ENCODE peak calls at places on chromosomes 11 and 22, in four cellular contexts. One of them, this sample, is unnamed.
A peak's percentile ranks its signal among the peaks of the same experiment; 100 is the strongest.

GRCh38 chr11:103733889-103734288 is 302.6 kb upstream of the DDI1 start:
- DNase-seq in kidney: no peak
- DNase-seq in HCT116: no peak
- DNase-seq in CD8-positive, alpha-beta memory T cell: no peak
- DNase-seq in this sample: no peak

GRCh38 chr22:29348956-29349355 is 33.5 kb upstream of the RASL10A start:
- DNase-seq in kidney: no peak
- DNase-seq in CD8-positive, alpha-beta memory T cell: no peak
- DNase-seq in HCT116: no peak
- DNase-seq in this sample: no peak

GRCh38 chr11:102168483-102168882 is 58.2 kb downstream of the YAP1 start:
- DNase-seq in CD8-positive, alpha-beta memory T cell: no peak
- DNase-seq in kidney: no peak
- DNase-seq in HCT116: no peak
- DNase-seq in this sample: no peak

GRCh38 chr11:13140028-13140870 is 131.1 kb downstream of the RASSF10 start:
- DNase-seq in HCT116: no peak
- DNase-seq in CD8-positive, alpha-beta memory T cell: no peak
- DNase-seq in kidney: peak; percentile 75
- DNase-seq in this sample: no peak

GRCh38 chr11:112555491-112556364 is 295.1 kb upstream of the PLET1 start:
- DNase-seq in HCT116: peak; percentile 8
- DNase-seq in CD8-positive, alpha-beta memory T cell: peak; percentile 52
- DNase-seq in kidney: no peak
- DNase-seq in this sample: peak; percentile 73

GRCh38 chr22:37842015-37842793 is 1.9 kb downstream of the ANKRD54 start:
- DNase-seq in kidney: peak; percentile 20
- DNase-seq in HCT116: no peak
- DNase-seq in CD8-positive, alpha-beta memory T cell: no peak
- DNase-seq in this sample: peak; percentile 19

GRCh38 chr22:22745225-22746060 is 101.0 kb downstream of the GGTLC2 start:
- DNase-seq in HCT116: no peak
- DNase-seq in CD8-positive, alpha-beta memory T cell: no peak
- DNase-seq in kidney: no peak
- DNase-seq in this sample: peak; percentile 52

GRCh38 chr22:38442967-38443674 is 11.9 kb downstream of the KCNJ4 start:
- DNase-seq in kidney: peak; percentile 54
- DNase-seq in HCT116: no peak
- DNase-seq in CD8-positive, alpha-beta memory T cell: no peak
- DNase-seq in this sample: no peak

GRCh38 chr11:110337570-110338193 is 41.3 kb upstream of the RDX start:
- DNase-seq in kidney: no peak
- DNase-seq in CD8-positive, alpha-beta memory T cell: no peak
- DNase-seq in HCT116: peak; percentile 76
- DNase-seq in this sample: no peak

GRCh38 chr22:24053481-24054226 is 42.5 kb downstream of the CABIN1 start:
- DNase-seq in HCT116: no peak
- DNase-seq in CD8-positive, alpha-beta memory T cell: no peak
- DNase-seq in kidney: no peak
- DNase-seq in this sample: no peak

GRCh38 chr11:27440090-27440489 is 32.5 kb downstream of the LGR4 start:
- DNase-seq in kidney: no peak
- DNase-seq in CD8-positive, alpha-beta memory T cell: no peak
- DNase-seq in HCT116: no peak
- DNase-seq in this sample: no peak
- H3K4me1 ChIP-seq in kidney: peaks cover 31% of the 10 kb centered on the region
- H3K4me1 ChIP-seq in CD8-positive, alpha-beta memory T cell: no peaks in the 10 kb centered on the region
- H3K4me1 ChIP-seq in HCT116: no peaks in the 10 kb centered on the region
- H3K4me1 ChIP-seq in this sample: peaks cover 43% of the 10 kb centered on the region

DNA sequence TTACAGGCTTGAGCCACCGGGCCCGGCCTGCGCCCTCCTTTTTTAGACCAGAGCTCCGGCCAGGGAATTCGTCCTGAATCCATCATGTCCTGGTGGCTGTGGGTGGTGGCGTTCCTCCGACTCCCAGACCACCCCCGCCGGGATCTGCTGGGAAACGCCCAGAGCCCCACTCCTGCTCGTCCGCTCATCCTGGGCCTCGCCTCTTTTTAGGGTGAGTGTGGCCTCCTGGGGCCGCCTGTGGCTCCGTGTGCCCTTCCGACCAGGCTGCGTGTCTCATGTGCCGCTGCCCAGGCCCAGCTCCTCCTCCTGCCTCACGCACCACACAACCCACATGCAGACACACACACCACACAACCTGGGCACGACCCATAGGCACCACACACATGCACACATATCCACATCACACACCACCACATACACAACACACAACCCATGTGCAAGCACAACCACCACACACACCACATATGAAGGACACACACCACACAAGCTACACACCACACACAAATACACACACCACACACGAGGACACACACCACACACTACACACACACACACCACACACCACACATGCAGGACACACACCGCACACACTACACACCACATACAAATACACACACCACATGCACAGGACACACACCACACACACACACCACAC is 946.2 kb downstream of the BRD1 start:
- DNase-seq in CD8-positive, alpha-beta memory T cell: no peak
- DNase-seq in kidney: peak; percentile 46
- DNase-seq in HCT116: no peak
- DNase-seq in this sample: no peak
- H3K9me3 ChIP-seq in CD8-positive, alpha-beta memory T cell: no peaks in the 10 kb centered on the region
- H3K9me3 ChIP-seq in kidney: no peaks in the 10 kb centered on the region
- H3K9me3 ChIP-seq in HCT116: no peaks in the 10 kb centered on the region
- H3K9me3 ChIP-seq in this sample: no peaks in the 10 kb centered on the region

GRCh38 chr11:129747161-129747560 is 68.5 kb upstream of the TMEM45B start:
- DNase-seq in CD8-positive, alpha-beta memory T cell: no peak
- DNase-seq in kidney: no peak
- DNase-seq in HCT116: no peak
- DNase-seq in this sample: no peak

GRCh38 chr11:129749141-129749540 is 66.5 kb upstream of the TMEM45B start:
- DNase-seq in kidney: no peak
- DNase-seq in HCT116: no peak
- DNase-seq in CD8-positive, alpha-beta memory T cell: no peak
- DNase-seq in this sample: no peak

GRCh38 chr11:129750343-129751292 is 65.0 kb upstream of the TMEM45B start:
- DNase-seq in HCT116: peak; percentile 74
- DNase-seq in kidney: peak; percentile 88
- DNase-seq in CD8-positive, alpha-beta memory T cell: peak; percentile 77
- DNase-seq in this sample: peak; percentile 83
- H3K4me3 ChIP-seq in HCT116: no peak overlapping the region
- H3K4me3 ChIP-seq in kidney: no peak overlapping the region
- H3K4me3 ChIP-seq in CD8-positive, alpha-beta memory T cell: peak overlapping the region; percentile 46
- H3K4me3 ChIP-seq in this sample: no peak overlapping the region

DNA sequence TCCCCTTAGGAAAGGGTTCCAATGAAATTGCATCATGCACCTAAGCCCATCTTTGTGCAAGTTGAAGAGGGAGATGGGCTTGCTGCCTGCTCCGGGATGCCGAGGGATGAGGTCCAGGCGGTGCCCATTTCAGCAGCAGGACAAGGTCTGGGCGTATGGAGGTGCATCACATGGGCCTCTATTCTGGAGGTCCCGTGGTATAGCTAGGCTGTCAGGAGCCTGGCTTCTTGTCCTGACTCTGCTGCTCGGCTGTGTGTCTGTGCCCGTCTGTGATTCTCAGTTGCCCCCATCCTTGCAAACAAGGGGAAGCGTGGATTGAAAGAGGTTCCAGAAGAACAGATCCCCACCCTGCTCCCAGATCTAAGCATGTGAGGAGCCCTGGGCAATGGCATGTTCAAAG is 130.0 kb downstream of the OSBP2 start:
- DNase-seq in kidney: no peak
- DNase-seq in HCT116: no peak
- DNase-seq in CD8-positive, alpha-beta memory T cell: no peak
- DNase-seq in this sample: no peak
- H3K4me1 ChIP-seq in kidney: no peaks in the 10 kb centered on the region
- H3K4me1 ChIP-seq in HCT116: peaks cover 31% of the 10 kb centered on the region
- H3K4me1 ChIP-seq in CD8-positive, alpha-beta memory T cell: no peaks in the 10 kb centered on the region
- H3K4me1 ChIP-seq in this sample: no peaks in the 10 kb centered on the region

GRCh38 chr22:46869848-46870441 is 107.5 kb downstream of the TBC1D22A start:
- DNase-seq in HCT116: no peak
- DNase-seq in kidney: no peak
- DNase-seq in CD8-positive, alpha-beta memory T cell: no peak
- DNase-seq in this sample: no peak
- H3K9me3 ChIP-seq in HCT116: no peaks in the 10 kb centered on the region
- H3K9me3 ChIP-seq in kidney: peaks cover 2% of the 10 kb centered on the region
- H3K9me3 ChIP-seq in CD8-positive, alpha-beta memory T cell: no peaks in the 10 kb centered on the region
- H3K9me3 ChIP-seq in this sample: no peaks in the 10 kb centered on the region

GRCh38 chr11:76208829-76209670 is 2.7 kb upstream of the WNT11 start:
- DNase-seq in CD8-positive, alpha-beta memory T cell: peak; percentile 75
- DNase-seq in HCT116: no peak
- DNase-seq in kidney: peak; percentile 92
- DNase-seq in this sample: peak; percentile 89

GRCh38 chr11:76209956-76210885 is 3.9 kb upstream of the WNT11 start:
- DNase-seq in HCT116: no peak
- DNase-seq in kidney: peak; percentile 91
- DNase-seq in CD8-positive, alpha-beta memory T cell: peak; percentile 31
- DNase-seq in this sample: no peak

GRCh38 chr11:76209671-76209955 is 3.3 kb upstream of the WNT11 start:
- DNase-seq in CD8-positive, alpha-beta memory T cell: no peak
- DNase-seq in HCT116: no peak
- DNase-seq in kidney: peak; percentile 78
- DNase-seq in this sample: no peak

GRCh38 chr11:76212086-76213035 is 6.1 kb upstream of the WNT11 start:
- DNase-seq in HCT116: no peak
- DNase-seq in CD8-positive, alpha-beta memory T cell: no peak
- DNase-seq in kidney: peak; percentile 49
- DNase-seq in this sample: no peak

GRCh38 chr11:76210920-76211851 is 4.9 kb upstream of the WNT11 start:
- DNase-seq in HCT116: no peak
- DNase-seq in CD8-positive, alpha-beta memory T cell: no peak
- DNase-seq in kidney: peak; percentile 35
- DNase-seq in this sample: no peak
- H3K4me3 ChIP-seq in HCT116: no peak overlapping the region
- H3K4me3 ChIP-seq in CD8-positive, alpha-beta memory T cell: peak overlapping the region; percentile 22
- H3K4me3 ChIP-seq in kidney: no peak overlapping the region
- H3K4me3 ChIP-seq in this sample: no peak overlapping the region

GRCh38 chr22:36409067-36409466 is 21.3 kb upstream of the MYH9 start:
- DNase-seq in kidney: no peak
- DNase-seq in CD8-positive, alpha-beta memory T cell: no peak
- DNase-seq in HCT116: no peak
- DNase-seq in this sample: no peak
- H3K4me1 ChIP-seq in kidney: peaks cover 11% of the 10 kb centered on the region
- H3K4me1 ChIP-seq in CD8-positive, alpha-beta memory T cell: peaks cover 64% of the 10 kb centered on the region
- H3K4me1 ChIP-seq in HCT116: peaks cover 43% of the 10 kb centered on the region
- H3K4me1 ChIP-seq in this sample: no peaks in the 10 kb centered on the region

DNA sequence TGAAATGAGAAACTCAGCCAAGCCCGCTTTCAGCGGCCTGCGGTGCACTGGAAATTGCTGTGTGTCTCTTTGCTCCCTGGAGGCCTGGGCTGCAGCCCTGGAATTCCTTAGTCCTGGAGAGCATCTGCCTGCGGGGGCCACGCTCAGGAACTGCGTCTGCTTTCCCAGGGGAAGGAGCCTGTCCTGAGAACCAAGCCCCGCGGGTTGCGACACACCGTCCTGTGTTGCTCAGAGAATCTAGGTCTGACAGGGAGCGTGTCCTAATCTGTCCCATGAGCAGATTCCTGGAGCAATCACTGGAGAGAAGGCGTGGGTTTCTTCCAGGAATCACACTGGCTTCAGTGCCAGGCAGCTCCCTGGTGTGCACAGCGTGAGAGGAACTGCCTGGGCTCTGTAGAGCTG is 708.1 kb downstream of the BRD1 start:
- DNase-seq in kidney: no peak
- DNase-seq in HCT116: no peak
- DNase-seq in CD8-positive, alpha-beta memory T cell: no peak
- DNase-seq in this sample: no peak
- H3K9me3 ChIP-seq in kidney: no peaks in the 10 kb centered on the region
- H3K9me3 ChIP-seq in HCT116: no peaks in the 10 kb centered on the region
- H3K9me3 ChIP-seq in CD8-positive, alpha-beta memory T cell: no peaks in the 10 kb centered on the region
- H3K9me3 ChIP-seq in this sample: no peaks in the 10 kb centered on the region